ENCODE peak calls at places on chromosomes 4 and X, in five cellular contexts. X, Y, B, M and E are unnamed samples.

GRCh38 chr4:139921551-139922184 is 232.3 kb downstream of the MAML3 start:
- DNase-seq in X (peak; percentile 48), Y (no peak), B (no peak), M (no peak), E (no peak)

GRCh38 chrX:155235891-155236290 is 19.6 kb downstream of the VBP1 start:
- DNase-seq in X (peak; percentile 9), Y (no peak), B (no peak), M (no peak), E (no peak)

GRCh38 chrX:28854637-28855036 is 267.4 kb downstream of the IL1RAPL1 start:
- DNase-seq in X (no peak), Y (no peak), B (no peak), M (no peak), E (no peak)

GRCh38 chr4:40686081-40686913 is 56.6 kb upstream of the RBM47 start:
- DNase-seq in X (no peak), Y (no peak), B (no peak), M (no peak), E (no peak)

GRCh38 chr4:110632506-110633357 is 9.9 kb upstream of the PITX2 start:
- DNase-seq in X (no peak), Y (no peak), B (no peak), M (no peak), E (no peak)

GRCh38 chr4:181971411-181971810 is 271.8 kb upstream of the TENM3 start:
- DNase-seq in X (no peak), Y (no peak), B (no peak), M (no peak), E (no peak)

GRCh38 chr4:121898150-121898549 is 27.9 kb upstream of the BBS7 start:
- DNase-seq in X (no peak), Y (no peak), B (no peak), M (no peak), E (no peak)

GRCh38 chr4:36757623-36758311 is 476.4 kb downstream of the DTHD1 start:
- DNase-seq in X (no peak), Y (no peak), B (no peak), M (no peak), E (no peak)

GRCh38 chr4:39415678-39416283 is 9.1 kb downstream of the KLB start:
- DNase-seq in X (peak; percentile 62), Y (no peak), B (no peak), M (no peak), E (no peak)

GRCh38 chr4:153151535-153152452 is 52.4 kb upstream of the TRIM2 start:
- DNase-seq in X (no peak), Y (peak; percentile 72), B (no peak), M (no peak), E (no peak)

GRCh38 chr4:77994194-77994721 is 62.9 kb upstream of the FRAS1 start:
- DNase-seq in X (peak; percentile 84), Y (peak; percentile 69), B (no peak), M (peak; percentile 39), E (peak; percentile 59)

GRCh38 chr4:102342404-102343074 is 2.7 kb downstream of the SLC39A8 start:
- DNase-seq in X (no peak), Y (no peak), B (no peak), M (no peak), E (no peak)

GRCh38 chr4:126647756-126648396 is 984.9 kb upstream of the INTU start:
- DNase-seq in X (no peak), Y (no peak), B (no peak), M (no peak), E (no peak)

GRCh38 chr4:76690091-76690905 is 207.6 kb downstream of the SOWAHB start:
- DNase-seq in X (no peak), Y (peak; percentile 21), B (no peak), M (no peak), E (no peak)
- TF ChIP-seq SUZ12 in X (no peak), Y (no peak), B (no peak), M (no peak), E (no peak)

DNA sequence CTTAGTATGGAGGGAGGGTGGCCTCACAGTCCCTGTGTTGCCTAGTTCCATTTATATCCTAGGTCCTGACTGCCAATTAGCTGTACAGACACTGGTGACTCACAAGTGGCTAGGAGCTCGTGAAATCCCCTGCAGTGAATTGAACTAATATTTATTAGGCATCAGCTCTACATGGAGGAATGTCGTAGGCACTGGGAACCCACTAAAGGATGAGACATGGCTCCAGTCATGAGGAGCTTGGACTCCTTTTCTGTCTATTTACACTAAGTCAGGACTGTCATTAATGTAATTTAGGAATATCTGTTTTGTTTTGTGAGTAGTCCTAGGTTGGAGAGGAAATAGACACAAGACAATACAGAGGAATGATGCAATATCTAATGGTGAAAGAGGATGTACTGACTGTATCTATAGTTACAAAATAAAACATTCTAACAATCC is 67.7 kb downstream of the MID1IP1 start:
- DNase-seq in X (no peak), Y (no peak), B (no peak), M (no peak), E (no peak)
- TF ChIP-seq SUZ12 in X (no peak), Y (no peak), B (no peak), M (no peak), E (no peak)

GRCh38 chrX:114619874-114620273 is 36.0 kb downstream of the HTR2C start:
- DNase-seq in X (no peak), Y (peak; percentile 39), B (no peak), M (no peak), E (peak; percentile 11)
- TF ChIP-seq SUZ12 in X (no peak), Y (no peak), B (no peak), M (no peak), E (no peak)

DNA sequence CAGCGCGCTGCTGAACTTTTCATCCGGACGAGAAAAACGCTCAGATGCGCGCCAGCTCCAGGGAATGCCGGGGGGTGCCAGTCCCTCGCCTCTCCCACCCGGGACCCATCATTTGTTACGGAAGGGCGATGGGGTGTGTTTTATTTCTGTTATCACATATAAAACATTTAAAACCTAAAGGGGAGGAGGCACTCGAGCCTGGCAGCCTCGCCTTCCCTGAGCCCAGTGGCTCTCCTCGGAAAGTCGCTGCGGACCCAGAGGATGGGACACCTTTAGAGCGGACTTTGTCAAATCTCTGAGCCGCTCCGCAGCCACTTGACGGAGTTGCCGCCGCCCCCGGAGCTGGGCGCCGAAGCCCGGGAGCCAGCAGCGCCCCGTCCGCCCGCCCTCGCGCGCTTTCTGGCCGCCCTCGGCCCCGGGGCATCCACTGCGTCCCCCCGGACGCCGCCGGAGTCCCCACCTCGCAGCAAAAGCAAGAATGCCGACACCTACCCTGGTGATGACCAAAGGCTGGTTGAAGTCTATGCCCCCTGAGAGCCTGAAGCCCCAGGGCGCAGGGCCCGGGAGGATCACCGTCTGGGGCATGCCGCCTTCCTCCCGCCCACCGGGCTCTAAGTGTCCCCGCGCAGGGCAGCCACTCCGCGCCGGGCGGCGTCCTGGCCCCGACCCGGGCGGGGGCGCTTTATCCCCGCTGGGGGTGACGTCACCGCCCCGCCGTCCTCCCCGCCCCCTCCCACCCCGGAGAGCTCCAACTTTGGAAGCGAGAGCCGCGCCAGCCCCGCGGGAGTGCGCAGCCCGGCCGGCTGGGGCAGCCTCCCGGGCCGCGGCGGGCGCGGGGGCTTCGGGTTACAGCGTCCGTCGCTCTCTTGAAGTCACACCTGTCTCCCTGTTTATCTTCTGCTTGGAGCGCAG is at the start of gene PDLIM3:
- DNase-seq in X (peak; percentile 27), Y (peak; percentile 76), B (no peak), M (no peak), E (peak; percentile 5)
- TF ChIP-seq SUZ12 in X (no peak), Y (no peak), B (no peak), M (peak; percentile 19), E (no peak)

GRCh38 chr4:165326831-165327210 is 648 bp upstream of the MSMO1 start:
- DNase-seq in X (peak; percentile 57), Y (peak; percentile 38), B (no peak), M (no peak), E (no peak)
- TF ChIP-seq SUZ12 in X (no peak), Y (no peak), B (no peak), M (no peak), E (no peak)

GRCh38 chr4:155578726-155579385 is 87.8 kb upstream of the GUCY1A1 start:
- DNase-seq in X (no peak), Y (no peak), B (no peak), M (no peak), E (no peak)
- TF ChIP-seq SUZ12 in X (no peak), Y (no peak), B (no peak), M (no peak), E (no peak)

DNA sequence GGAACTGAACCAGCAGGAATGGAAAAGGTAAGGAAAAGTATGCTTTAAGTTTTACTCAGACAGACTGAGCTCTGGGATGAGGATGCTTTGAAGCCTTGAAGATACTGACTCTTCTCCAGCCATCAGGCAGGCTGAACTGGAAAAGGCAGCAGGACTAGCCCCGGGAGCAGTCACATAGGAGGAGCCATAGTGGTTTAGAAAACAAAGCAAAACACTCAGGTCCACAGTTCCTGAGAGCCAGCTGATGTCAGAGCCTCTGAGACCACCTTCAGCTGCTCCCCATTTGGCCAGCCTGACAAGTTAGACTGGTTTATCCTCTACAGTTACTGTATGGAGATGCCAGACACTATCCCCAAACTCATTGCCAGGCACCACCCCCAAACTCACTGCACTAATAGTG is 167.9 kb upstream of the CPEB2 start:
- DNase-seq in X (no peak), Y (no peak), B (no peak), M (no peak), E (no peak)
- TF ChIP-seq SUZ12 in X (no peak), Y (no peak), B (no peak), M (no peak), E (no peak)

DNA sequence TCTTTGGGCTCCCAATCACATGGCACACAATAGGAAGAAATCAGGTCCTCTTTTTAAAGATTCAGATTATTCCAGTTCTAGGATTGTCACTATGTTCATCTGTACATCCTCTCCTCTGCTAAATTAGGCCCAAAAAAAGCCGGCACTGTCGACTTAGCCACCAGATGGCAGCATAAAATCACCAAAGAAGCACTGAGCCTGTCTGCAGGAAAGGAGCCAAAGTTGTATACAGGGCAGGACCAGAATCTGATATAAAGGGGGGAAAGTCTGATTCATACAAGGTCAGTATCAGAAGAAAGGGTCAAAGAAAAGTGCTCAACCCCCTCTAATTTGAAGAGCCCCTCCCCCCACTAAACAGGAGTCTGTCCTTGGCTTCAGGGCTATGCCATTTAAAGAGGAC is 292.5 kb downstream of the CHIC1 start:
- DNase-seq in X (peak; percentile 22), Y (peak; percentile 68), B (peak; percentile 31), M (no peak), E (peak; percentile 64)
- TF ChIP-seq SUZ12 in X (no peak), Y (no peak), B (no peak), M (no peak), E (no peak)